ENCODE peak calls at places on chromosomes 1 and 21, in nine cellular contexts. C is M059J; Z is transverse colon; R is CD4-positive, alpha-beta T cell; O is activated CD4-positive, alpha-beta T cell treated with anti-CD3 and anti-CD28 coated beads, Interleukin-2, amount 10 ng/mL, durations not matched to agents 24 days and 14 days; X is caudate nucleus; L is dermis microvascular lymphatic vessel endothelial cell; D is endothelial cell; Y is EH. V is an unnamed sample.

GRCh38 chr1:205711105-205712048 is 31.1 kb upstream of the SLC45A3 start:
- DNase-seq in C (peak), Z (peak), R (no peak), O (peak), X (no peak), L (peak), D (peak), Y (peak), V (peak)

GRCh38 chr21:40688106-40688850 is 158.7 kb downstream of the DSCAM start:
- DNase-seq in C (no peak), Z (no peak), R (no peak), O (no peak), X (no peak), L (no peak), D (no peak), Y (no peak), V (no peak)

GRCh38 chr1:68703921-68704354 is 207.1 kb upstream of the DEPDC1 start:
- DNase-seq in C (no peak), Z (no peak), R (no peak), O (no peak), X (no peak), L (no peak), D (no peak), Y (no peak), V (no peak)

GRCh38 chr1:91774520-91775203 is 111.3 kb downstream of the TGFBR3 start:
- DNase-seq in C (no peak), Z (no peak), R (no peak), O (no peak), X (no peak), L (no peak), D (no peak), Y (peak), V (no peak)

GRCh38 chr21:31873275-31873695 is 465 bp downstream of the HUNK start:
- DNase-seq in C (no peak), Z (peak), R (no peak), O (no peak), X (no peak), L (no peak), D (peak), Y (no peak), V (peak)

GRCh38 chr1:220013497-220013896 is 32.8 kb downstream of the EPRS1 start:
- DNase-seq in C (peak), Z (no peak), R (no peak), O (no peak), X (no peak), L (no peak), D (no peak), Y (peak), V (no peak)

GRCh38 chr1:165773324-165773965 is 4.8 kb upstream of the TMCO1 start:
- DNase-seq in C (peak), Z (no peak), R (no peak), O (no peak), X (no peak), L (no peak), D (no peak), Y (peak), V (no peak)

GRCh38 chr21:26072891-26073615 is 97.5 kb downstream of the APP start:
- DNase-seq in C (peak), Z (no peak), R (no peak), O (no peak), X (no peak), L (no peak), D (no peak), Y (peak), V (no peak)

GRCh38 chr21:45516071-45516670 is 26.1 kb downstream of the SLC19A1 start:
- DNase-seq in C (no peak), Z (no peak), R (no peak), O (no peak), X (no peak), L (no peak), D (no peak), Y (no peak), V (no peak)